ENCODE peak calls at places on chromosomes 16 and 17, in four cellular contexts. L is cardiac muscle cell, I is substantia nigra, V is H7. J is an unnamed sample.

GRCh38 chr16:74724820-74725549 is 24.3 kb upstream of the MLKL start:
- DNase-seq in L (peak; percentile 42), I (peak; percentile 76), V (peak; percentile 70), J (peak; percentile 69)

GRCh38 chr17:1626333-1626732 is 2.3 kb downstream of the SLC43A2 start:
- DNase-seq in L (no peak), I (no peak), V (peak; percentile 73), J (no peak)

GRCh38 chr17:10790491-10791401 is 13.2 kb downstream of the TMEM238L start:
- DNase-seq in L (no peak), V (no peak), I (peak; percentile 6), J (no peak)

GRCh38 chr17:75970626-75971025 is 8.3 kb downstream of the ACOX1 start:
- DNase-seq in I (no peak), V (no peak), L (no peak), J (no peak)

GRCh38 chr16:51544850-51545467 is 393.9 kb upstream of the SALL1 start:
- DNase-seq in L (no peak), V (no peak), I (no peak), J (no peak)

GRCh38 chr17:496761-497586 is 144.4 kb upstream of the RPH3AL start:
- DNase-seq in I (no peak), L (no peak), V (no peak), J (no peak)

GRCh38 chr17:73516356-73516755 is 127.9 kb downstream of the SDK2 start:
- DNase-seq in L (no peak), V (peak; percentile 66), I (no peak), J (no peak)

GRCh38 chr17:39765159-39765558 is 27.4 kb downstream of the GRB7 start:
- DNase-seq in I (no peak), L (no peak), V (no peak), J (no peak)

GRCh38 chr16:67431077-67431804 is at the start of gene HSD11B2:
- DNase-seq in V (peak; percentile 96), L (peak; percentile 52), I (peak; percentile 79), J (no peak)

GRCh38 chr16:23504076-23504452 is 6.2 kb downstream of the GGA2 start:
- DNase-seq in L (peak; percentile 80), I (no peak), V (no peak), J (peak; percentile 74)

GRCh38 chr17:77708049-77708448 is 250.5 kb upstream of the TNRC6C start:
- DNase-seq in I (no peak), L (no peak), V (no peak), J (no peak)

GRCh38 chr17:76018801-76019200 is 8.3 kb downstream of the EVPL start:
- DNase-seq in L (no peak), V (peak; percentile 60), I (no peak), J (no peak)

GRCh38 chr16:74899786-74900185 is 85.1 kb downstream of the WDR59 start:
- DNase-seq in V (no peak), L (no peak), I (no peak), J (no peak)

GRCh38 chr16:1929578-1930337 is 11.5 kb upstream of the HS3ST6 start:
- DNase-seq in V (peak; percentile 99), L (peak; percentile 90), I (peak; percentile 81), J (peak; percentile 18)

J was measured in ascending aorta.